ENCODE peak calls at places on chromosomes 1 and 21, in nine cellular contexts. R is dorsolateral prefrontal cortex, S is IMR-90, M is heart right ventricle, D is MM.1S, N is endothelial cell, V is lower leg skin, Y is fibroblast of lung, I is hepatocyte. X is an unnamed sample.

GRCh38 chr1:170261669-170262068 is 115.9 kb downstream of the NTMT2 start:
- DNase-seq in M (no peak), I (no peak), R (no peak), Y (peak; percentile 53), N (no peak), S (peak; percentile 6), D (no peak), V (no peak), X (peak; percentile 33)

GRCh38 chr1:16155537-16156410 is at the start of gene EPHA2:
- DNase-seq in D (no peak), S (peak; percentile 86), Y (peak; percentile 92), R (peak; percentile 82), M (peak; percentile 92), I (peak; percentile 96), N (peak; percentile 87), V (peak; percentile 98), X (peak; percentile 77)

GRCh38 chr1:67586596-67586995 is 98.4 kb upstream of the GADD45A start:
- DNase-seq in M (no peak), R (no peak), D (no peak), I (no peak), V (peak; percentile 85), Y (peak; percentile 67), N (no peak), S (peak; percentile 56), X (peak; percentile 75)

GRCh38 chr1:38776466-38776865 is 83.1 kb downstream of the RRAGC start:
- DNase-seq in D (no peak), N (no peak), Y (no peak), M (no peak), R (no peak), V (peak; percentile 8), S (no peak), I (no peak), X (no peak)

GRCh38 chr1:208837242-208837641 is 593.1 kb upstream of the PLXNA2 start:
- DNase-seq in V (no peak), N (no peak), I (no peak), Y (no peak), D (no peak), S (no peak), R (no peak), M (no peak), X (no peak)

GRCh38 chr1:224769987-224770693 is 154.0 kb downstream of the CNIH3 start:
- DNase-seq in I (no peak), N (no peak), R (no peak), D (no peak), Y (peak; percentile 72), S (peak; percentile 74), V (no peak), M (no peak), X (peak; percentile 69)

GRCh38 chr1:193108471-193108870 is 3.3 kb upstream of the GLRX2 start:
- DNase-seq in M (no peak), I (no peak), V (no peak), Y (no peak), N (no peak), D (no peak), S (no peak), R (no peak), X (no peak)

GRCh38 chr21:46372014-46372485 is 48.1 kb downstream of the PCNT start:
- DNase-seq in R (no peak), V (no peak), I (no peak), S (no peak), D (no peak), Y (no peak), M (no peak), N (no peak), X (no peak)

GRCh38 chr1:26959722-26960624 is at the start of gene KDF1:
- DNase-seq in S (no peak), D (peak; percentile 82), M (no peak), N (no peak), R (no peak), I (peak; percentile 94), V (peak; percentile 89), Y (no peak), X (no peak)

GRCh38 chr1:9909222-9910046 is 635 bp downstream of the CTNNBIP1 start:
- DNase-seq in I (peak; percentile 50), Y (peak; percentile 36), N (no peak), D (peak; percentile 24), R (no peak), V (peak; percentile 90), M (no peak), S (no peak), X (no peak)

GRCh38 chr1:53680868-53681267 is 58.1 kb downstream of the GLIS1 start:
- DNase-seq in I (no peak), Y (no peak), R (no peak), S (no peak), N (no peak), D (no peak), M (no peak), V (no peak), X (no peak)

GRCh38 chr1:7331926-7332535 is 439.1 kb upstream of the VAMP3 start:
- DNase-seq in R (no peak), Y (no peak), D (no peak), I (no peak), V (peak; percentile 20), S (no peak), N (no peak), M (no peak), X (no peak)

GRCh38 chr1:77536813-77537212 is 145.6 kb downstream of the ZZZ3 start:
- DNase-seq in D (no peak), I (no peak), S (peak; percentile 98), Y (peak; percentile 98), N (no peak), V (no peak), M (no peak), R (no peak), X (peak; percentile 95)

GRCh38 chr21:42125571-42126544 is 54.7 kb downstream of the UMODL1 start:
- DNase-seq in M (no peak), V (no peak), N (no peak), S (peak; percentile 59), D (no peak), R (no peak), I (peak; percentile 61), Y (peak; percentile 63), X (peak; percentile 20)

GRCh38 chr1:207841318-207841717 is 69.6 kb downstream of the CD34 start:
- DNase-seq in V (peak; percentile 7), S (no peak), D (no peak), I (no peak), M (no peak), Y (no peak), R (no peak), N (no peak), X (no peak)

GRCh38 chr1:180530501-180530900 is 28.1 kb upstream of the ACBD6 start:
- DNase-seq in M (peak; percentile 39), V (no peak), N (peak; percentile 41), I (peak; percentile 43), S (peak; percentile 94), D (no peak), Y (peak; percentile 94), R (no peak), X (peak; percentile 73)

DNA sequence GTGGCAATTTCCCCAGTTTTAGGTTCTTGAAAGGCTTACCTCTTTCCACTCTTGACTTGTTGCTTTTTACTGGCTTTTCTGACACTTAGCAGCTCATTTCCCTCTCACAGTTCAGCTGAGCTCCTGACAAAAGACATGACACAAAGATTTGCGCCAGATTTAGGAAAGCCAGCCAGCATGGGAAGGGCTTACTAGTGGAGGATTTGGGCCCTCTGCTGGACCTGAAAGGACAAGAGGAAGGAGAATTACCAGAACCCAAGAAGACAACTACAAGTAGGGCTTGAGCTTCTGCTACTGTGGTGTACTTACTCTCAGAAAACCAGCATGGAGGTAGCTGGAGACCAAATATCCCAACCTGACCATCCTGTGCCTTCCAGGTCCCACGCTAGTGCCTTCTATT is 784.5 kb downstream of the BRINP3 start:
- DNase-seq in V (no peak), R (no peak), D (no peak), N (no peak), M (no peak), S (no peak), Y (no peak), I (no peak), X (no peak)
- TF ChIP-seq CTCF in V (no peak), R (no peak), D (no peak), N (no peak), M (no peak), S (no peak), Y (no peak), I (no peak), X (no peak)

DNA sequence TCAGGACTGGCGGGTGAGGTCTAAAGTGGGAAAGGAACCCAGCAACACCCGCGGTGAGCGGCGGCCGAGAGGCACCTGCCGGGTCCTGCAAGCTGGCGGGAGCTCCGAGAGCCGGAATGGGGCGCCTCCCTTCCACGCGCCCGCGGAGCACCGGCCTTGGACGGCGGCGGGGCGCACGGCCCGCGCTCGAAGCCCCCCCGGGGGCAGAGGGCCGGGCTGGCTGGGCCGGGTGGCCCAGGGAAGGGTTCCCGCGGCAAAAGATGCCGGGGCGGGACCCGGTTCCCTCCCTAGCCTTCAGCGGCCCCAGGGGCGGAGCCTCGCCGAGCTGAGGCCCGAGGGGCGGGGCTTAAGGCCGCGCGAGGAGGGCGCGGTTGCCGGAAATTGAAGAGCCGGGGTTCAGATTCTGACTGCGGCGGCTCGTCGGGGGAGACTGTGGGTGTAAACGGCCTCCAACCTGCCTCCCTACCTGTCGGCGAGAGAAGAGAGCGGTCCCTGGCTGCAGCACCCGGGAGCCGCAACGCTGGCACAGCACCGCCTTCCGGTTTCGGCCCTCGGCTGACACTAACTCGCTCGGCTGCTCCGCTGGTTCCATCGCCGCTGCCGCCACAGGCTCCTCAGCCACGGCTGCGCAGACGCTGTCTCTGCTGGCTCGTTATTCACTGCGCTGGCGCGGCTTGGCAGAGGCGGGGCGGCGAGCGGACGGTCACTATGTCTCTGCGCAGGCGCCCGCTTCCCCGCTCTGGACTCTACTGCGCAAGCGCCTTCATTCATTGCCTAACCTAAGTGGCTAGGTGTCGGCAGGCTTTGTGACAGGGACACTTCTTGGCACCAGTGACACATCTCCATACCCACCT is at the start of gene RABIF:
- DNase-seq in V (peak; percentile 99), M (peak; percentile 96), R (peak; percentile 94), S (peak; percentile 91), N (peak; percentile 93), I (peak; percentile 99), Y (peak; percentile 89), D (peak; percentile 100), X (peak; percentile 93)
- TF ChIP-seq CTCF in V (no peak), M (peak; percentile 52), R (peak; percentile 35), S (peak; percentile 32), N (no peak), I (peak; percentile 23), Y (peak; percentile 36), D (peak; percentile 6), X (peak; percentile 43)

GRCh38 chr1:204826970-204827369 is 43.7 kb upstream of the NFASC start:
- DNase-seq in Y (peak; percentile 13), D (peak; percentile 22), V (no peak), N (peak; percentile 74), S (no peak), R (peak; percentile 31), M (no peak), I (peak; percentile 40), X (no peak)
- TF ChIP-seq CTCF in Y (no peak), D (peak; percentile 48), V (no peak), N (peak; percentile 16), S (no peak), R (peak; percentile 50), M (peak; percentile 26), I (peak; percentile 24), X (peak; percentile 48)

GRCh38 chr1:240883490-240883889 is 271.5 kb upstream of the GREM2 start:
- DNase-seq in V (no peak), D (no peak), I (no peak), N (no peak), R (no peak), S (no peak), M (no peak), Y (no peak), X (no peak)

GRCh38 chr1:240888787-240889048 is 276.8 kb upstream of the GREM2 start:
- DNase-seq in S (no peak), V (no peak), N (no peak), Y (no peak), D (no peak), R (no peak), I (no peak), M (no peak), X (no peak)

GRCh38 chr1:240888039-240888786 is 276.3 kb upstream of the GREM2 start:
- DNase-seq in V (no peak), R (no peak), D (peak; percentile 69), I (peak; percentile 65), N (peak; percentile 48), S (no peak), Y (peak; percentile 3), M (no peak), X (no peak)
- TF ChIP-seq CTCF in V (no peak), R (peak; percentile 48), D (peak; percentile 99), I (peak; percentile 88), N (peak; percentile 97), S (peak; percentile 40), Y (peak; percentile 57), M (peak; percentile 37), X (peak; percentile 96)